ENCODE peak calls at places on chromosomes 11 and 22, in four cellular contexts. A is ovary, F is uterus, X is transverse colon. K is an unnamed sample.

GRCh38 chr11:128488471-128488870 is 98.9 kb downstream of the ETS1 start:
- DNase-seq in X (no peak), F (no peak), A (no peak), K (no peak)

GRCh38 chr11:86511086-86511551 is 136.4 kb downstream of the CCDC81 start:
- DNase-seq in X (no peak), A (no peak), F (no peak), K (no peak)

GRCh38 chr11:108606495-108607160 is 13.1 kb upstream of the EXPH5 start:
- DNase-seq in F (no peak), X (no peak), A (no peak), K (no peak)

GRCh38 chr22:23180893-23181762 is 819 bp downstream of the BCR start:
- DNase-seq in F (no peak), X (peak), A (peak), K (no peak)

GRCh38 chr11:128802358-128802981 is 64.6 kb downstream of the KCNJ1 start:
- DNase-seq in X (no peak), F (no peak), A (no peak), K (no peak)

GRCh38 chr11:120172054-120172881 is 34.4 kb upstream of the TRIM29 start:
- DNase-seq in A (peak), F (peak), X (peak), K (peak)

GRCh38 chr11:130211781-130212401 is 52.3 kb downstream of the ST14 start:
- DNase-seq in A (peak), F (no peak), X (peak), K (no peak)

GRCh38 chr22:37905534-37906363 is at the start of gene MICALL1:
- DNase-seq in F (peak), X (peak), A (peak), K (peak)

GRCh38 chr11:65917434-65918210 is 1.2 kb downstream of the C11orf68 start:
- DNase-seq in X (no peak), A (peak), F (peak), K (no peak)

GRCh38 chr11:65187971-65188461 is 6.3 kb downstream of the CAPN1 start:
- DNase-seq in F (no peak), A (no peak), X (no peak), K (no peak)

GRCh38 chr22:43182726-43183125 is 4.2 kb downstream of the TTLL12 start:
- DNase-seq in A (peak), X (no peak), F (no peak), K (no peak)

GRCh38 chr11:125078516-125079140 is 15.5 kb downstream of the SLC37A2 start:
- DNase-seq in X (no peak), A (peak), F (no peak), K (no peak)

GRCh38 chr11:95849087-95849825 is 59.0 kb downstream of the CEP57 start:
- DNase-seq in A (no peak), F (peak), X (peak), K (peak)

GRCh38 chr11:9577032-9577431 is 3.6 kb downstream of the WEE1 start:
- DNase-seq in A (no peak), F (no peak), X (no peak), K (no peak)

GRCh38 chr22:20015971-20016733 is 471 bp downstream of the ARVCF start:
- DNase-seq in F (peak), X (peak), A (peak), K (peak)

GRCh38 chr22:44403166-44403565 is 90.4 kb upstream of the SHISAL1 start:
- DNase-seq in F (peak), A (peak), X (no peak), K (no peak)

GRCh38 chr11:43359432-43359818 is 705 bp downstream of the TTC17 start:
- DNase-seq in F (no peak), X (peak), A (no peak), K (peak)

GRCh38 chr11:46976182-46976854 is 39.8 kb downstream of the CSTPP1 start:
- DNase-seq in F (no peak), X (no peak), A (no peak), K (no peak)

GRCh38 chr11:66020618-66021357 is 5.5 kb downstream of the CATSPER1 start:
- DNase-seq in F (no peak), X (peak), A (no peak), K (no peak)

GRCh38 chr11:124071622-124071948 is 30.5 kb upstream of the OR10G7 start:
- DNase-seq in F (no peak), X (no peak), A (no peak), K (no peak)

GRCh38 chr11:79439430-79439892 is 1.4 kb downstream of the TENM4 start:
- DNase-seq in A (peak), F (no peak), X (no peak), K (no peak)

GRCh38 chr11:131875611-131876010 is 505.2 kb downstream of the NTM start:
- DNase-seq in F (no peak), A (no peak), X (no peak), K (no peak)

GRCh38 chr11:43944761-43945311 is 2.4 kb downstream of the C11orf96 start:
- DNase-seq in F (peak), A (peak), X (peak), K (peak)

GRCh38 chr11:119536801-119537200 is 113.8 kb upstream of the THY1 start:
- DNase-seq in X (no peak), A (no peak), F (no peak), K (no peak)

GRCh38 chr22:41699264-41700104 is at the start of gene MEI1:
- DNase-seq in F (peak), X (peak), A (peak), K (peak)

GRCh38 chr11:70539360-70540095 is 141.2 kb downstream of the CTTN start:
- DNase-seq in A (no peak), F (no peak), X (no peak), K (no peak)

GRCh38 chr11:125365196-125365931 is 130.7 kb downstream of the FEZ1 start:
- DNase-seq in X (no peak), F (no peak), A (no peak), K (no peak)

GRCh38 chr11:95081412-95081811 is 8.2 kb upstream of the ENDOD1 start:
- DNase-seq in A (no peak), F (peak), X (no peak), K (no peak)

GRCh38 chr22:38706885-38707180 is 1.1 kb downstream of the GTPBP1 start:
- DNase-seq in X (no peak), A (no peak), F (no peak), K (no peak)

GRCh38 chr11:71473793-71474080 is 20.7 kb downstream of the NADSYN1 start:
- DNase-seq in X (no peak), A (no peak), F (no peak), K (no peak)

GRCh38 chr11:103364687-103365086 is 255.5 kb downstream of the DYNC2H1 start:
- DNase-seq in X (no peak), F (no peak), A (no peak), K (no peak)

GRCh38 chr22:45818130-45819085 is 146.8 kb downstream of the ATXN10 start:
- DNase-seq in X (no peak), F (no peak), A (no peak), K (no peak)

GRCh38 chr11:77065878-77066228 is 918 bp upstream of the CAPN5 start:
- DNase-seq in A (peak), X (peak), F (peak), K (peak)

GRCh38 chr11:11555228-11555627 is 66.6 kb downstream of the GALNT18 start:
- DNase-seq in X (no peak), F (no peak), A (no peak), K (no peak)

GRCh38 chr11:44356351-44356750 is 46.4 kb upstream of the ALX4 start:
- DNase-seq in A (no peak), X (no peak), F (no peak), K (no peak)

GRCh38 chr11:10381730-10382129 is 73.3 kb upstream of the AMPD3 start:
- DNase-seq in A (no peak), X (no peak), F (no peak), K (no peak)

GRCh38 chr11:1039481-1040427 is 3.2 kb upstream of the MUC6 start:
- DNase-seq in F (no peak), A (no peak), X (no peak), K (no peak)
- TF ChIP-seq POLR2A in F (no peak), A (no peak), X (no peak), K (no peak)

GRCh38 chr11:117734596-117734995 is 62.4 kb downstream of the DSCAML1 start:
- DNase-seq in F (no peak), A (no peak), X (no peak), K (no peak)
- TF ChIP-seq POLR2A in F (no peak), A (no peak), X (no peak), K (no peak)

GRCh38 chr22:36376265-36376664 is 11.5 kb downstream of the MYH9 start:
- DNase-seq in F (no peak), A (no peak), X (no peak), K (no peak)
- TF ChIP-seq POLR2A in F (no peak), A (no peak), X (no peak), K (no peak)

GRCh38 chr11:67445515-67445914 is 2.2 kb upstream of the CORO1B start:
- DNase-seq in X (no peak), F (no peak), A (no peak), K (no peak)
- TF ChIP-seq POLR2A in X (no peak), F (no peak), A (no peak), K (no peak)

DNA sequence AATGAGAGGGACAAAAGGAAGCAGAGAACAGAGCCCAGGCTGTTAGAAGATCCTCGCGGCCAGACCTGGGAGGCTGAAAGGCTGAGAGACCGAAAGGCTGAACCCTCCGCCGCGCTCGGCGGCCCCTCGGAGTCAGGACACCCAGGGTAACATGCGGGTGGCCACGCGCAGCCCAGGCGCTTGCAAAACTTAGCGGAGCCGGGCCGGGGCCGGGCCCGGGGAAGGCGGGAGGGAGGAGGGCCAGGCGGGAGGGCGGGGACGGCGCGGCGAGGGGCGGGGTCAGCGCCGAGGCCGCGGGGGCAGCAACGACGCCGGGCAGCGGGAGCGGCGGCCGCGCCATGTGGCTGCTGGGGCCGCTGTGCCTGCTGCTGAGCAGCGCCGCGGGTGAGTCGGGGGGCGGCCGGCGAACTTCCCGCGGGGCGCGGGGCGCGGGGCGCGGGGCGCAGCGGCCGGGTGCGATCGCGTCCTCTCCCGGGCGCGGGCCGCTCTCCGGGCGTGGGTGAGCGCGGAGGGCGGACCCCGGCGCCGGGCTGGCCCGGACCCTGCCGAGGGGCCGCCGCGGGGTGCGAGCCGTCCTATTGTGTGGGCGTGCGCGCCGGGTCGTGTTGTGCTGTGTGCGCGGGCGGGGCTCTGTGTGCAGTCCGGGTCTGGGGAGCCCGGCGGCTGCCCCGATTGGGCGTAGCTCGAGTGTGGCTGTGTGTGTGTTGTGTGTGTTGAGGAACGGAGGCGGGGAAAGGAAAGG is at the start of gene LDLRAD3:
- DNase-seq in X (peak), A (peak), F (peak), K (peak)
- TF ChIP-seq POLR2A in X (no peak), A (no peak), F (peak), K (no peak)

GRCh38 chr11:1750481-1750839 is at the start of gene IFITM10:
- DNase-seq in X (peak), A (no peak), F (no peak), K (peak)
- TF ChIP-seq POLR2A in X (no peak), A (no peak), F (no peak), K (peak)

GRCh38 chr11:118532091-118532490 is 1.1 kb downstream of the TMEM25 start:
- DNase-seq in F (no peak), A (no peak), X (no peak), K (no peak)

GRCh38 chr11:118531597-118532084 is 649 bp downstream of the TMEM25 start:
- DNase-seq in F (no peak), A (no peak), X (no peak), K (no peak)

GRCh38 chr11:118529584-118530175 is 1.3 kb upstream of the TMEM25 start:
- DNase-seq in F (no peak), A (no peak), X (no peak), K (no peak)

GRCh38 chr11:118530180-118530682 is 761 bp upstream of the TMEM25 start:
- DNase-seq in X (peak), A (no peak), F (no peak), K (no peak)

GRCh38 chr11:118530683-118531596 is at the start of gene TMEM25:
- DNase-seq in A (peak), F (peak), X (peak), K (peak)
- TF ChIP-seq POLR2A in A (peak), F (no peak), X (peak), K (no peak)

GRCh38 chr11:114070464-114071139 is 11.1 kb downstream of the ZBTB16 start:
- DNase-seq in F (no peak), A (peak), X (no peak), K (no peak)
- TF ChIP-seq POLR2A in F (no peak), A (no peak), X (no peak), K (no peak)

GRCh38 chr22:24433868-24434471 is 6.6 kb downstream of the ADORA2A start:
- DNase-seq in X (peak), A (no peak), F (no peak), K (no peak)
- TF ChIP-seq POLR2A in X (no peak), A (no peak), F (no peak), K (no peak)

DNA sequence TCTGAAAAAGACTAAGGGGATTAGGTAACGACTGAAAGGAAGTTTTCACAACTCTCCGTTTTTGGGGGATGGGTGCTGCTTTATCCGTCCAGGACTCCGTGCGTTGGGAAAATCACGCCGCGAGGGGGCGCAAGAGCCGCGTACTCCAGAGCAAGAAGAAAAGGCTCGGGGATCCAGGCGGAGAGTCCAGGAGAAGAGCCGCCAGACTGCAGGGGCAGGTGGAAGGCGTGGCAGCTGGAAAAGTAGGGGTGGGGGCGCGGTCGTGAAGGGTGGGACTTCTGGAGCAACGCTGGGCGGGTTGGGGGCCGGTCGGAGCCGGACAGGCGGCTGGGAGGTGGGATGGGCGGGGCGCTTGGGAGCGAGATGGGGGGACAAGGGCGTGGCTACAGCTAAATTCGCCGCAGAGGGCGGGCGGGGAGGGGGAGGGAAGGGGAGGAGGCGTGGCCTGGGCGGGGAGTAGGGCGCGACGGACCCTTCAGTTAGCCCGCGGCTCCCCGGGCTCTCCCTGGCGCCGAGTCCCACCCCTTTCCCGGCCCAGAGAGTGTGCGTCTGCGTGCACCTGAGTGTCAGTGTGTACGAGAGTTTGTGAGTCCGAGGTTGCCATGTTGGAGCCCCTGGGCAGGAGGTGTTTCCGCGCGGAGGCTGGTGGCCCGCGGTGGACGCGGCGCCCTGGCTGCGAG is 613 bp upstream of the ARHGEF17 start:
- DNase-seq in A (peak), X (peak), F (peak), K (peak)
- TF ChIP-seq POLR2A in A (peak), X (peak), F (peak), K (no peak)

K was measured in erythroblast.